ENCODE peak calls at places on chromosome 18, in ten cellular contexts. Q is PC-9, D is ascending aorta, U is epithelial cell of esophagus, Z is glutamatergic neuron, L is heart right ventricle, K is GM10248, O is OCI-LY7, M is WTC11, X is fibroblast of mammary gland. G is an unnamed sample.
A peak's percentile ranks its signal among the peaks of the same experiment; 100 is the strongest.

GRCh38 chr18:8212893-8213805 is 396.1 kb upstream of the RAB12 start:
- DNase-seq in Q (no peak), D (no peak), U (peak; percentile 84), Z (no peak), L (no peak), K (no peak), O (no peak), M (no peak), X (peak; percentile 84), G (no peak)

GRCh38 chr18:13381907-13382682 is 163.5 kb downstream of the LDLRAD4 start:
- DNase-seq in Q (peak; percentile 74), D (peak; percentile 91), U (no peak), Z (no peak), L (peak; percentile 84), K (peak; percentile 60), O (no peak), M (no peak), X (peak; percentile 57), G (peak; percentile 30)

GRCh38 chr18:7116832-7117389 is 686 bp downstream of the LAMA1 start:
- DNase-seq in Q (no peak), D (no peak), U (peak; percentile 26), Z (peak; percentile 61), L (no peak), K (no peak), O (no peak), M (peak; percentile 60), X (no peak), G (peak; percentile 70)

GRCh38 chr18:26545737-26546136 is 2.6 kb downstream of the KCTD1 start:
- DNase-seq in Q (no peak), D (no peak), U (peak; percentile 29), Z (no peak), L (no peak), K (no peak), O (no peak), M (no peak), X (no peak), G (no peak)

GRCh38 chr18:9619545-9619944 is 5.2 kb upstream of the PPP4R1 start:
- DNase-seq in Q (no peak), D (no peak), U (peak; percentile 51), Z (no peak), L (no peak), K (no peak), O (no peak), M (no peak), X (peak; percentile 43), G (no peak)

GRCh38 chr18:21740474-21740723 is 193 bp upstream of the MIB1 start:
- DNase-seq in Q (peak; percentile 96), D (peak; percentile 99), U (peak; percentile 96), Z (no peak), L (peak; percentile 99), K (peak; percentile 97), O (peak; percentile 98), M (peak; percentile 99), X (peak; percentile 93), G (no peak)

GRCh38 chr18:23321996-23322395 is 131.1 kb upstream of the RIOK3 start:
- DNase-seq in Q (no peak), D (no peak), U (no peak), Z (no peak), L (no peak), K (no peak), O (no peak), M (no peak), X (peak; percentile 20), G (no peak)

GRCh38 chr18:71807586-71807985 is 736.6 kb downstream of the CBLN2 start:
- DNase-seq in Q (no peak), D (no peak), U (no peak), Z (no peak), L (no peak), K (no peak), O (no peak), M (no peak), X (peak; percentile 5), G (no peak)

GRCh38 chr18:23238152-23238531 is 102.9 kb downstream of the CABLES1 start:
- DNase-seq in Q (no peak), D (peak; percentile 92), U (no peak), Z (no peak), L (peak; percentile 51), K (no peak), O (no peak), M (no peak), X (peak; percentile 92), G (no peak)

GRCh38 chr18:68779169-68779568 is 18.7 kb upstream of the CCDC102B start:
- DNase-seq in Q (no peak), D (no peak), U (peak; percentile 85), Z (no peak), L (no peak), K (no peak), O (no peak), M (no peak), X (peak; percentile 86), G (no peak)

GRCh38 chr18:10852610-10853303 is 296.6 kb downstream of the PIEZO2 start:
- DNase-seq in Q (no peak), D (no peak), U (no peak), Z (no peak), L (no peak), K (no peak), O (no peak), M (no peak), X (no peak), G (peak; percentile 9)

GRCh38 chr18:52903858-52904257 is 563.9 kb downstream of the DCC start:
- DNase-seq in Q (no peak), D (no peak), U (peak; percentile 43), Z (peak; percentile 73), L (peak; percentile 10), K (no peak), O (peak; percentile 15), M (peak; percentile 64), X (peak; percentile 3), G (peak; percentile 71)

GRCh38 chr18:79965119-79965902 is 868 bp downstream of the HSBP1L1 start:
- DNase-seq in Q (peak; percentile 37), D (no peak), U (peak; percentile 81), Z (peak; percentile 14), L (no peak), K (no peak), O (no peak), M (no peak), X (peak; percentile 71), G (no peak)

GRCh38 chr18:12811191-12811950 is 72.7 kb downstream of the PTPN2 start:
- DNase-seq in Q (peak; percentile 4), D (no peak), U (peak; percentile 89), Z (no peak), L (no peak), K (no peak), O (no peak), M (no peak), X (peak; percentile 12), G (no peak)

GRCh38 chr18:58391113-58391892 is 237.6 kb downstream of the ALPK2 start:
- DNase-seq in Q (no peak), D (peak; percentile 34), U (no peak), Z (no peak), L (no peak), K (no peak), O (no peak), M (no peak), X (no peak), G (no peak)

GRCh38 chr18:29608982-29609381 is 1432.1 kb upstream of the CDH2 start:
- DNase-seq in Q (no peak), D (no peak), U (no peak), Z (no peak), L (no peak), K (no peak), O (no peak), M (no peak), X (no peak), G (no peak)

GRCh38 chr18:24054130-24054529 is 39.6 kb downstream of the TTC39C start:
- DNase-seq in Q (no peak), D (no peak), U (peak; percentile 65), Z (no peak), L (no peak), K (no peak), O (no peak), M (no peak), X (peak; percentile 74), G (no peak)

GRCh38 chr18:32576296-32576916 is 105.7 kb upstream of the GAREM1 start:
- DNase-seq in Q (no peak), D (no peak), U (peak; percentile 7), Z (peak; percentile 40), L (no peak), K (no peak), O (peak; percentile 11), M (peak; percentile 40), X (peak; percentile 13), G (peak; percentile 37)

GRCh38 chr18:12839526-12840196 is 44.4 kb downstream of the PTPN2 start:
- DNase-seq in Q (no peak), D (no peak), U (peak; percentile 49), Z (no peak), L (no peak), K (peak; percentile 71), O (peak; percentile 42), M (no peak), X (peak; percentile 58), G (no peak)

DNA sequence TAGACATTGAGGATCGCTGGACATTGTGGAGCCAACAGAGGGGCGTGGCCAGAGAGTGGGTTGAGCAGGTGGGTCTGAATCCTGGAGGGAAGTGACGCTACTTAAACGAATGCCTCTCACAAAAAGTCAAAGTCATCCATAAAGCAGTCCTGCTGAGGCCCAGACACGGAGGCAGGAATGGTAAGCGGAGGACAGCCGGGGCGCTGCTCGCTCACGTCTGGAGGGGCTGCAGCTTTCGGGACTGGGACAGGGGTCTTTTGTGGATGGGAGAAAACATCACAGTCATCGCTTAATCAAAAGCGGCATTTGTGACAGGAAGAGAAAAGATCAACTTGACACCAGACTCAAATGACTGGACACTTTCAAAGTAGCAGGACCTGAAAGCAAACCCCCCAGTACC is 88.4 kb downstream of the PTGR3 start:
- DNase-seq in Q (no peak), D (no peak), U (no peak), Z (no peak), L (no peak), K (no peak), O (no peak), M (no peak), X (no peak), G (no peak)
- TF ChIP-seq CTCF in Q (no peak), D (no peak), U (no peak), Z (no peak), L (no peak), K (no peak), O (no peak), M (no peak), X (no peak), G (no peak)

GRCh38 chr18:36572135-36572856 is 256.5 kb downstream of the TPGS2 start:
- DNase-seq in Q (peak; percentile 35), D (peak; percentile 76), U (peak; percentile 60), Z (peak; percentile 64), L (no peak), K (peak; percentile 28), O (peak; percentile 21), M (peak; percentile 50), X (peak; percentile 66), G (peak; percentile 48)
- TF ChIP-seq CTCF in Q (peak; percentile 57), D (peak; percentile 80), U (peak; percentile 78), Z (no peak), L (peak; percentile 60), K (peak; percentile 69), O (peak; percentile 75), M (peak; percentile 19), X (peak; percentile 79), G (peak; percentile 54)

GRCh38 chr18:59569321-59569720 is 127.9 kb downstream of the CCBE1 start:
- DNase-seq in Q (no peak), D (no peak), U (no peak), Z (no peak), L (no peak), K (no peak), O (no peak), M (no peak), X (no peak), G (no peak)
- TF ChIP-seq CTCF in Q (no peak), D (no peak), U (no peak), Z (no peak), L (no peak), K (no peak), O (no peak), M (no peak), X (no peak), G (no peak)

GRCh38 chr18:44805643-44806042 is 125.0 kb downstream of the SETBP1 start:
- DNase-seq in Q (no peak), D (no peak), U (no peak), Z (no peak), L (no peak), K (no peak), O (no peak), M (no peak), X (no peak), G (no peak)
- TF ChIP-seq CTCF in Q (no peak), D (no peak), U (no peak), Z (no peak), L (no peak), K (no peak), O (peak; percentile 15), M (no peak), X (no peak), G (no peak)

G was measured in nephron progenitor cell.